ENCODE peak calls at places on chromosome 4, in five cellular contexts. One of them, this sample, is unnamed.
A peak's percentile ranks its signal among the peaks of the same experiment; 100 is the strongest.

GRCh38 chr4:17722361-17722710 is 59.1 kb downstream of the FAM184B start:
- DNase-seq in stromal cell of bone marrow: no peak
- DNase-seq in GM19239: no peak
- DNase-seq in adrenal gland: no peak
- DNase-seq in GM18507: no peak
- DNase-seq in this sample: no peak

GRCh38 chr4:182318256-182318655 is 75.1 kb downstream of the TENM3 start:
- DNase-seq in GM18507: no peak
- DNase-seq in adrenal gland: no peak
- DNase-seq in stromal cell of bone marrow: no peak
- DNase-seq in GM19239: no peak
- DNase-seq in this sample: no peak

GRCh38 chr4:181018998-181019397 is 1224.2 kb upstream of the TENM3 start:
- DNase-seq in GM18507: no peak
- DNase-seq in stromal cell of bone marrow: no peak
- DNase-seq in GM19239: no peak
- DNase-seq in adrenal gland: no peak
- DNase-seq in this sample: no peak

GRCh38 chr4:38283724-38284123 is 323.5 kb downstream of the PTTG2 start:
- DNase-seq in GM19239: no peak
- DNase-seq in adrenal gland: no peak
- DNase-seq in GM18507: no peak
- DNase-seq in stromal cell of bone marrow: no peak
- DNase-seq in this sample: no peak

GRCh38 chr4:7045961-7046921 is 3.1 kb downstream of the TADA2B start:
- DNase-seq in GM18507: peak; percentile 54
- DNase-seq in adrenal gland: no peak
- DNase-seq in stromal cell of bone marrow: no peak
- DNase-seq in GM19239: peak; percentile 66
- DNase-seq in this sample: no peak

GRCh38 chr4:74675673-74676279 is 118.5 kb downstream of the BTC start:
- DNase-seq in GM18507: no peak
- DNase-seq in stromal cell of bone marrow: peak; percentile 36
- DNase-seq in GM19239: peak; percentile 6
- DNase-seq in adrenal gland: no peak
- DNase-seq in this sample: no peak

GRCh38 chr4:10582059-10582686 is 102.4 kb downstream of the CLNK start:
- DNase-seq in GM19239: no peak
- DNase-seq in GM18507: no peak
- DNase-seq in adrenal gland: peak; percentile 84
- DNase-seq in stromal cell of bone marrow: peak; percentile 37
- DNase-seq in this sample: no peak

GRCh38 chr4:40335508-40335860 is 351 bp downstream of the CHRNA9 start:
- DNase-seq in adrenal gland: no peak
- DNase-seq in GM19239: no peak
- DNase-seq in stromal cell of bone marrow: no peak
- DNase-seq in GM18507: no peak
- DNase-seq in this sample: no peak

GRCh38 chr4:4479366-4479765 is 62.5 kb downstream of the STX18 start:
- DNase-seq in stromal cell of bone marrow: no peak
- DNase-seq in adrenal gland: no peak
- DNase-seq in GM19239: no peak
- DNase-seq in GM18507: no peak
- DNase-seq in this sample: no peak

GRCh38 chr4:1079711-1080265 is 33.6 kb downstream of the RNF212 start:
- DNase-seq in stromal cell of bone marrow: no peak
- DNase-seq in GM18507: no peak
- DNase-seq in adrenal gland: no peak
- DNase-seq in GM19239: no peak
- DNase-seq in this sample: no peak

GRCh38 chr4:81030617-81031388 is at the start of gene BMP3:
- DNase-seq in adrenal gland: no peak
- DNase-seq in GM18507: no peak
- DNase-seq in GM19239: no peak
- DNase-seq in stromal cell of bone marrow: no peak
- DNase-seq in this sample: no peak

GRCh38 chr4:27316176-27316575 is 455.5 kb downstream of the STIM2 start:
- DNase-seq in GM18507: no peak
- DNase-seq in GM19239: no peak
- DNase-seq in stromal cell of bone marrow: no peak
- DNase-seq in adrenal gland: no peak
- DNase-seq in this sample: no peak

GRCh38 chr4:47577779-47578553 is 92.9 kb downstream of the ATP10D start:
- DNase-seq in GM19239: no peak
- DNase-seq in stromal cell of bone marrow: no peak
- DNase-seq in GM18507: no peak
- DNase-seq in adrenal gland: no peak
- DNase-seq in this sample: no peak

GRCh38 chr4:39950861-39951481 is 26.7 kb downstream of the PDS5A start:
- DNase-seq in GM19239: no peak
- DNase-seq in stromal cell of bone marrow: no peak
- DNase-seq in GM18507: no peak
- DNase-seq in adrenal gland: no peak
- DNase-seq in this sample: no peak

GRCh38 chr4:113760094-113760851 is 1.3 kb downstream of the CAMK2D start:
- DNase-seq in stromal cell of bone marrow: no peak
- DNase-seq in GM18507: no peak
- DNase-seq in GM19239: no peak
- DNase-seq in adrenal gland: peak; percentile 70
- DNase-seq in this sample: peak; percentile 17

GRCh38 chr4:40629401-40630334 is at the start of gene RBM47:
- DNase-seq in adrenal gland: peak; percentile 87
- DNase-seq in GM19239: no peak
- DNase-seq in stromal cell of bone marrow: no peak
- DNase-seq in GM18507: no peak
- DNase-seq in this sample: peak; percentile 2

GRCh38 chr4:60721680-60722079 is 478.4 kb upstream of the ADGRL3 start:
- DNase-seq in adrenal gland: no peak
- DNase-seq in GM18507: no peak
- DNase-seq in stromal cell of bone marrow: no peak
- DNase-seq in GM19239: no peak
- DNase-seq in this sample: no peak

GRCh38 chr4:22466582-22466981 is 49.3 kb downstream of the ADGRA3 start:
- DNase-seq in GM18507: no peak
- DNase-seq in GM19239: no peak
- DNase-seq in adrenal gland: no peak
- DNase-seq in stromal cell of bone marrow: no peak
- DNase-seq in this sample: no peak

GRCh38 chr4:113145519-113146291 is 96.3 kb downstream of the ANK2 start:
- DNase-seq in GM18507: no peak
- DNase-seq in stromal cell of bone marrow: no peak
- DNase-seq in GM19239: no peak
- DNase-seq in adrenal gland: no peak
- DNase-seq in this sample: no peak

GRCh38 chr4:159979351-159979750 is 876.5 kb downstream of the RAPGEF2 start:
- DNase-seq in GM18507: no peak
- DNase-seq in adrenal gland: no peak
- DNase-seq in GM19239: no peak
- DNase-seq in stromal cell of bone marrow: no peak
- DNase-seq in this sample: no peak

GRCh38 chr4:26418107-26418506 is 72.2 kb downstream of the CCKAR start:
- DNase-seq in stromal cell of bone marrow: no peak
- DNase-seq in GM19239: no peak
- DNase-seq in adrenal gland: no peak
- DNase-seq in GM18507: no peak
- DNase-seq in this sample: no peak

GRCh38 chr4:103372002-103372558 is 173.9 kb upstream of the CENPE start:
- DNase-seq in stromal cell of bone marrow: no peak
- DNase-seq in GM19239: no peak
- DNase-seq in adrenal gland: no peak
- DNase-seq in GM18507: no peak
- DNase-seq in this sample: no peak